ENCODE peak calls at places on chromosomes 6 and 20, in six cellular contexts. R is adrenal gland, X is upper lobe of left lung, H is ovary, C is uterus, Y is esophagus muscularis mucosa. D is an unnamed sample.

GRCh38 chr6:56984374-56984773 is 29.5 kb downstream of the BEND6 start:
- DNase-seq in R (no peak), X (no peak), H (no peak), C (no peak), Y (no peak), D (no peak)

GRCh38 chr6:101117397-101118185 is 236.5 kb upstream of the ASCC3 start:
- DNase-seq in R (no peak), X (peak), H (no peak), C (no peak), Y (no peak), D (no peak)

GRCh38 chr6:47710295-47710694 is 11.9 kb downstream of the ADGRF4 start:
- DNase-seq in R (no peak), X (no peak), H (no peak), C (no peak), Y (peak), D (no peak)

GRCh38 chr20:55540486-55540885 is 464.8 kb downstream of the CBLN4 start:
- DNase-seq in R (no peak), X (no peak), H (no peak), C (no peak), Y (no peak), D (no peak)

GRCh38 chr20:61628901-61629300 is 376.8 kb downstream of the CDH4 start:
- DNase-seq in R (no peak), X (no peak), H (no peak), C (no peak), Y (no peak), D (no peak)

GRCh38 chr6:22785036-22785435 is 215.7 kb downstream of the HDGFL1 start:
- DNase-seq in R (no peak), X (no peak), H (no peak), C (no peak), Y (no peak), D (no peak)

GRCh38 chr6:154815938-154816820 is 83.0 kb downstream of the SCAF8 start:
- DNase-seq in R (no peak), X (no peak), H (no peak), C (no peak), Y (no peak), D (no peak)

GRCh38 chr20:25532015-25532751 is 53.1 kb downstream of the NINL start:
- DNase-seq in R (no peak), X (no peak), H (no peak), C (no peak), Y (no peak), D (no peak)

GRCh38 chr6:169186496-169187169 is 67.0 kb downstream of the THBS2 start:
- DNase-seq in R (no peak), X (peak), H (no peak), C (no peak), Y (peak), D (no peak)

GRCh38 chr20:63835031-63835858 is 4.2 kb upstream of the ZBTB46 start:
- DNase-seq in R (peak), X (peak), H (peak), C (peak), Y (no peak), D (peak)

GRCh38 chr6:136527831-136528230 is 22.4 kb downstream of the MAP7 start:
- DNase-seq in R (no peak), X (no peak), H (no peak), C (no peak), Y (no peak), D (no peak)

GRCh38 chr6:145241039-145241438 is 494.3 kb downstream of the EPM2A start:
- DNase-seq in R (no peak), X (no peak), H (no peak), C (no peak), Y (no peak), D (no peak)

GRCh38 chr6:151240861-151241642 is 1.3 kb downstream of the AKAP12 start:
- DNase-seq in R (peak), X (peak), H (peak), C (peak), Y (no peak), D (no peak)

GRCh38 chr20:35539756-35540212 is 2.1 kb upstream of the ERGIC3 start:
- DNase-seq in R (no peak), X (no peak), H (no peak), C (no peak), Y (no peak), D (no peak)

GRCh38 chr20:38985060-38985459 is 22.9 kb downstream of the DHX35 start:
- DNase-seq in R (no peak), X (no peak), H (no peak), C (no peak), Y (no peak), D (no peak)

GRCh38 chr20:13397300-13397724 is 176.2 kb downstream of the ISM1 start:
- DNase-seq in R (no peak), X (no peak), H (no peak), C (no peak), Y (no peak), D (no peak)

GRCh38 chr6:133590196-133590595 is 298.7 kb upstream of the TCF21 start:
- DNase-seq in R (no peak), X (no peak), H (no peak), C (no peak), Y (no peak), D (no peak)

GRCh38 chr6:163665464-163665863 is 250.9 kb downstream of the QKI start:
- DNase-seq in R (no peak), X (no peak), H (no peak), C (no peak), Y (no peak), D (no peak)

GRCh38 chr6:169640347-169640972 is 61.4 kb downstream of the WDR27 start:
- DNase-seq in R (peak), X (no peak), H (no peak), C (peak), Y (no peak), D (no peak)

GRCh38 chr6:139895205-139895793 is 520.9 kb upstream of the CITED2 start:
- DNase-seq in R (no peak), X (no peak), H (no peak), C (no peak), Y (no peak), D (no peak)

GRCh38 chr20:59777321-59777705 is 156.1 kb downstream of the SYCP2 start:
- DNase-seq in R (peak), X (no peak), H (no peak), C (no peak), Y (peak), D (no peak)

GRCh38 chr6:13615802-13616140 is 636 bp downstream of the NOL7 start:
- DNase-seq in R (peak), X (peak), H (peak), C (peak), Y (no peak), D (no peak)

GRCh38 chr20:38201356-38201755 is 36.3 kb upstream of the TGM2 start:
- DNase-seq in R (peak), X (no peak), H (no peak), C (no peak), Y (no peak), D (no peak)

GRCh38 chr6:36268478-36269248 is 1.2 kb upstream of the PNPLA1 start:
- DNase-seq in R (peak), X (peak), H (no peak), C (peak), Y (no peak), D (no peak)

GRCh38 chr6:33747823-33748222 is 1.1 kb upstream of the IP6K3 start:
- DNase-seq in R (no peak), X (no peak), H (no peak), C (no peak), Y (no peak), D (no peak)

GRCh38 chr6:105522626-105523322 is 119.9 kb upstream of the PREP start:
- DNase-seq in R (no peak), X (no peak), H (no peak), C (no peak), Y (no peak), D (no peak)

GRCh38 chr6:4253604-4254211 is 118.3 kb upstream of the ECI2 start:
- DNase-seq in R (peak), X (no peak), H (no peak), C (peak), Y (peak), D (no peak)

GRCh38 chr6:100880149-100880900 is 804 bp downstream of the ASCC3 start:
- DNase-seq in R (no peak), X (no peak), H (no peak), C (no peak), Y (no peak), D (no peak)

GRCh38 chr20:4117341-4117740 is 102.0 kb upstream of the RNF24 start:
- DNase-seq in R (no peak), X (no peak), H (no peak), C (no peak), Y (no peak), D (no peak)

GRCh38 chr6:28005124-28005662 is 48.2 kb downstream of the OR2B6 start:
- DNase-seq in R (no peak), X (no peak), H (no peak), C (no peak), Y (no peak), D (no peak)

GRCh38 chr6:3026811-3027626 is 27.3 kb downstream of the NQO2 start:
- DNase-seq in R (no peak), X (peak), H (no peak), C (no peak), Y (no peak), D (peak)

GRCh38 chr6:125597411-125598253 is 151.8 kb upstream of the HEY2 start:
- DNase-seq in R (no peak), X (peak), H (no peak), C (no peak), Y (no peak), D (no peak)

GRCh38 chr20:53434662-53435061 is 159.0 kb downstream of the ZNF217 start:
- DNase-seq in R (no peak), X (peak), H (no peak), C (no peak), Y (no peak), D (no peak)

GRCh38 chr20:62120990-62121775 is 1.1 kb upstream of the LSM14B start:
- DNase-seq in R (peak), X (no peak), H (peak), C (peak), Y (peak), D (no peak)

GRCh38 chr6:135935951-135936601 is 84.6 kb downstream of the PDE7B start:
- DNase-seq in R (no peak), X (no peak), H (no peak), C (no peak), Y (no peak), D (no peak)

GRCh38 chr6:55512904-55513303 is 66.1 kb downstream of the HMGCLL1 start:
- DNase-seq in R (no peak), X (no peak), H (no peak), C (no peak), Y (no peak), D (no peak)

GRCh38 chr6:14924126-14925024 is 321.5 kb upstream of the JARID2 start:
- DNase-seq in R (no peak), X (no peak), H (no peak), C (no peak), Y (no peak), D (no peak)

GRCh38 chr6:32952817-32953739 is at the start of gene HLA-DMA:
- DNase-seq in R (peak), X (no peak), H (peak), C (peak), Y (peak), D (peak)

DNA sequence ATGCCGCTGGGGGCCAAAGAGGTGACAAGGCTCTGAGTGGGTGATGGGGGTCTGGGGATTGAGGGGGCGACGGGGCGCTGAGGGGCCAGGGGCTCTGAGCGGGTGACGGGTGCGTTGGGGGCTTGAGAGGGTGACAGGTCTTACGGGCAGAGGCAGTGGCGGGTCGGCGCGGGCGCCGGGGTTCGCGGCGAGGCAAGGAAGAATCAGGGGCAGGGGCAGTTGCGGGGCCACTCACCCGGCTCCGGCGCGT is 146 bp downstream of the ZNFX1 start:
- DNase-seq in R (no peak), X (no peak), H (no peak), C (no peak), Y (no peak), D (no peak)
- TF ChIP-seq POLR2A in R (peak), X (peak), H (no peak), C (peak), Y (peak), D (peak)

GRCh38 chr6:142692942-142693341 is 252.0 kb downstream of the HIVEP2 start:
- DNase-seq in R (peak), X (no peak), H (peak), C (peak), Y (no peak), D (no peak)
- TF ChIP-seq POLR2A in R (no peak), X (no peak), H (no peak), C (no peak), Y (no peak), D (no peak)

GRCh38 chr6:97867177-97867576 is 584.2 kb upstream of the MMS22L start:
- DNase-seq in R (no peak), X (no peak), H (no peak), C (no peak), Y (no peak), D (no peak)
- TF ChIP-seq POLR2A in R (no peak), X (no peak), H (no peak), C (no peak), Y (no peak), D (no peak)

GRCh38 chr6:70396796-70397729 is 16.2 kb upstream of the FAM135A start:
- DNase-seq in R (no peak), X (no peak), H (no peak), C (no peak), Y (no peak), D (no peak)
- TF ChIP-seq POLR2A in R (no peak), X (no peak), H (no peak), C (no peak), Y (no peak), D (no peak)

D was measured in GM12891.